ENCODE peak calls at places on chromosome 13, in four cellular contexts. D is AG20443, P is GM10248, T is stomach. S is an unnamed sample.

GRCh38 chr13:39201075-39201630 is 162.9 kb downstream of the NHLRC3 start:
- DNase-seq in D (no peak), P (no peak), T (no peak), S (no peak)

GRCh38 chr13:50993908-50994307 is 84.3 kb downstream of the RNASEH2B start:
- DNase-seq in D (no peak), P (no peak), T (no peak), S (no peak)

GRCh38 chr13:51803018-51803417 is 945 bp downstream of the DHRS12 start:
- DNase-seq in D (no peak), P (no peak), T (no peak), S (no peak)

GRCh38 chr13:111460548-111461444 is 140.4 kb downstream of the TEX29 start:
- DNase-seq in D (peak; percentile 81), P (no peak), T (no peak), S (peak; percentile 3)

GRCh38 chr13:109357751-109358150 is 428.6 kb downstream of the IRS2 start:
- DNase-seq in D (no peak), P (no peak), T (no peak), S (no peak)

GRCh38 chr13:27374650-27375049 is 49.8 kb upstream of the GTF3A start:
- DNase-seq in D (peak; percentile 90), P (peak; percentile 75), T (peak; percentile 73), S (peak; percentile 68)

GRCh38 chr13:33017410-33017929 is 1.2 kb downstream of the KL start:
- DNase-seq in D (no peak), P (peak; percentile 72), T (peak; percentile 59), S (peak; percentile 30)

GRCh38 chr13:110397445-110397844 is 90.4 kb downstream of the COL4A2 start:
- DNase-seq in D (peak; percentile 43), P (no peak), T (no peak), S (no peak)

GRCh38 chr13:113547248-113547971 is 37.1 kb upstream of the TFDP1 start:
- DNase-seq in D (peak; percentile 51), P (no peak), T (peak; percentile 17), S (no peak)

GRCh38 chr13:39266426-39266825 is 228.2 kb downstream of the NHLRC3 start:
- DNase-seq in D (no peak), P (no peak), T (no peak), S (no peak)

GRCh38 chr13:50611117-50611781 is 232.2 kb downstream of the DLEU7 start:
- DNase-seq in D (no peak), P (no peak), T (no peak), S (no peak)

GRCh38 chr13:98563071-98563470 is 13.8 kb downstream of the STK24 start:
- DNase-seq in D (peak; percentile 16), P (no peak), T (no peak), S (peak; percentile 63)

GRCh38 chr13:112683581-112683980 is 6.3 kb upstream of the ATP11A start:
- DNase-seq in D (no peak), P (no peak), T (no peak), S (no peak)

GRCh38 chr13:95573226-95573625 is 20.7 kb downstream of the CLDN10 start:
- DNase-seq in D (no peak), P (no peak), T (no peak), S (no peak)

GRCh38 chr13:27712421-27712820 is 79.9 kb upstream of the GSX1 start:
- DNase-seq in D (no peak), P (no peak), T (peak; percentile 42), S (peak; percentile 28)

GRCh38 chr13:75687145-75687763 is 51.1 kb downstream of the LMO7 start:
- DNase-seq in D (peak; percentile 22), P (no peak), T (no peak), S (peak; percentile 4)

GRCh38 chr13:95338905-95339304 is 37.7 kb upstream of the ABCC4 start:
- DNase-seq in D (no peak), P (no peak), T (no peak), S (no peak)

GRCh38 chr13:32142956-32143375 is 111.4 kb downstream of the FRY start:
- DNase-seq in D (peak; percentile 21), P (no peak), T (no peak), S (no peak)

GRCh38 chr13:114149774-114150740 is 17.6 kb upstream of the RASA3 start:
- DNase-seq in D (no peak), P (no peak), T (no peak), S (no peak)

GRCh38 chr13:59099182-59099950 is 1064.4 kb downstream of the DIAPH3 start:
- DNase-seq in D (no peak), P (no peak), T (no peak), S (no peak)

GRCh38 chr13:113850722-113851479 is 13.0 kb downstream of the GAS6 start:
- DNase-seq in D (no peak), P (no peak), T (no peak), S (no peak)

S was measured in OCI-LY7.